ENCODE peak calls at places on chromosome 17, in nine cellular contexts. O, I, Z, R, U, F, W, Q and J are unnamed samples.
A peak's percentile ranks its signal among the peaks of the same experiment; 100 is the strongest.

GRCh38 chr17:83126275-83126930 is 47.0 kb downstream of the METRNL start:
- DNase-seq in U (no peak), R (no peak), Z (no peak), Q (no peak), O (no peak), F (no peak), W (no peak), I (no peak), J (no peak)

GRCh38 chr17:50169881-50170459 is 4.2 kb downstream of the SGCA start:
- DNase-seq in W (no peak), Z (no peak), R (no peak), O (no peak), F (no peak), U (no peak), Q (no peak), I (no peak), J (no peak)

GRCh38 chr17:74569001-74569391 is 1.7 kb upstream of the CD300H start:
- DNase-seq in O (no peak), U (no peak), Q (no peak), F (no peak), I (no peak), W (no peak), Z (no peak), R (no peak), J (no peak)

GRCh38 chr17:81589612-81590011 is 37.5 kb upstream of the FAAP100 start:
- DNase-seq in Q (no peak), R (no peak), O (no peak), Z (no peak), U (no peak), F (no peak), I (no peak), W (no peak), J (no peak)

GRCh38 chr17:57154896-57155295 is 69.8 kb downstream of the AKAP1 start:
- DNase-seq in O (no peak), W (no peak), I (peak; percentile 5), Z (no peak), R (no peak), F (no peak), Q (no peak), U (no peak), J (no peak)

GRCh38 chr17:19596869-19597268 is 51.7 kb upstream of the ALDH3A2 start:
- DNase-seq in O (no peak), Q (no peak), W (no peak), R (no peak), U (no peak), Z (no peak), F (no peak), I (no peak), J (no peak)

GRCh38 chr17:4310349-4311060 is 46.7 kb upstream of the ANKFY1 start:
- DNase-seq in I (no peak), W (no peak), Z (no peak), O (no peak), R (no peak), Q (no peak), U (peak; percentile 54), F (no peak), J (no peak)

GRCh38 chr17:67488768-67489167 is 111.7 kb downstream of the PITPNC1 start:
- DNase-seq in O (no peak), U (no peak), F (no peak), I (no peak), R (no peak), Z (no peak), W (no peak), Q (no peak), J (no peak)

GRCh38 chr17:38592487-38592886 is 13.3 kb downstream of the SRCIN1 start:
- DNase-seq in Z (no peak), Q (no peak), I (no peak), R (no peak), U (no peak), O (no peak), W (no peak), F (no peak), J (no peak)

GRCh38 chr17:11953924-11954323 is 43.4 kb downstream of the ZNF18 start:
- DNase-seq in O (no peak), Q (no peak), I (no peak), W (no peak), F (no peak), Z (no peak), U (no peak), R (no peak), J (no peak)

GRCh38 chr17:20244671-20245070 is 222.7 kb downstream of the LGALS9B start:
- DNase-seq in U (peak; percentile 67), F (no peak), Q (no peak), Z (no peak), R (no peak), O (no peak), I (no peak), W (no peak), J (no peak)

GRCh38 chr17:29760279-29760721 is 137.6 kb upstream of the CORO6 start:
- DNase-seq in Z (no peak), I (peak; percentile 3), R (no peak), U (peak; percentile 39), W (peak; percentile 17), F (peak; percentile 67), Q (no peak), O (peak; percentile 29), J (no peak)

GRCh38 chr17:65054602-65055001 is 1.9 kb downstream of the GNA13 start:
- DNase-seq in R (no peak), F (no peak), Z (no peak), I (no peak), Q (no peak), O (no peak), U (no peak), W (no peak), J (no peak)

GRCh38 chr17:49452173-49452572 is 37.5 kb upstream of the PHB1 start:
- DNase-seq in R (no peak), I (no peak), Q (no peak), F (no peak), W (no peak), U (no peak), O (no peak), Z (no peak), J (no peak)

GRCh38 chr17:79625706-79626105 is 14.9 kb upstream of the RBFOX3 start:
- DNase-seq in O (no peak), R (no peak), U (no peak), F (no peak), W (no peak), Z (no peak), I (no peak), Q (peak; percentile 2), J (no peak)

GRCh38 chr17:48484850-48485249 is 46.0 kb downstream of the HOXB1 start:
- DNase-seq in W (no peak), O (no peak), Z (no peak), F (no peak), Q (no peak), R (no peak), U (peak; percentile 77), I (peak; percentile 54), J (no peak)

GRCh38 chr17:81285179-81285878 is 9.8 kb downstream of the SLC38A10 start:
- DNase-seq in O (peak; percentile 58), R (no peak), Z (no peak), F (peak; percentile 51), W (no peak), U (peak; percentile 8), I (peak; percentile 92), Q (no peak), J (no peak)

GRCh38 chr17:57739402-57740224 is 5.5 kb downstream of the CCDC182 start:
- DNase-seq in O (no peak), Q (no peak), F (no peak), R (no peak), I (peak; percentile 11), W (no peak), U (no peak), Z (peak; percentile 26), J (no peak)

GRCh38 chr17:58200024-58200633 is 7.6 kb downstream of the EPX start:
- DNase-seq in Q (peak; percentile 83), O (peak; percentile 40), W (peak; percentile 20), I (peak; percentile 19), F (peak; percentile 47), U (peak; percentile 36), R (no peak), Z (peak; percentile 68), J (no peak)

GRCh38 chr17:7408341-7408740 is 696 bp downstream of the NLGN2 start:
- DNase-seq in O (no peak), I (no peak), W (no peak), R (no peak), Q (no peak), F (no peak), Z (no peak), U (no peak), J (no peak)

GRCh38 chr17:27824745-27825144 is 24.4 kb upstream of the NOS2 start:
- DNase-seq in O (no peak), U (no peak), Q (no peak), R (no peak), F (no peak), I (no peak), W (no peak), Z (no peak), J (no peak)

GRCh38 chr17:77957215-77957868 is 1.2 kb upstream of the TNRC6C start:
- DNase-seq in U (peak; percentile 29), O (no peak), R (no peak), F (no peak), Q (no peak), W (no peak), I (no peak), Z (no peak), J (no peak)

GRCh38 chr17:81254955-81255717 is 16.0 kb downstream of the NDUFAF8 start:
- DNase-seq in Q (peak; percentile 74), W (no peak), Z (no peak), U (peak; percentile 82), I (no peak), R (peak; percentile 47), F (no peak), O (peak; percentile 87), J (no peak)

GRCh38 chr17:19305261-19305660 is 57.3 kb downstream of the B9D1 start:
- DNase-seq in W (no peak), R (no peak), Z (no peak), U (no peak), O (no peak), Q (no peak), I (no peak), F (no peak), J (no peak)

GRCh38 chr17:18921912-18922451 is 30.0 kb upstream of the SLC5A10 start:
- DNase-seq in W (no peak), R (no peak), Q (no peak), I (peak; percentile 38), O (peak; percentile 28), F (peak; percentile 28), U (peak; percentile 68), Z (no peak), J (no peak)

GRCh38 chr17:31095239-31096105 is 695 bp downstream of the NF1 start:
- DNase-seq in Z (no peak), O (peak; percentile 57), U (peak; percentile 47), R (no peak), F (peak; percentile 4), Q (peak; percentile 80), W (no peak), I (peak; percentile 8), J (no peak)

GRCh38 chr17:20991276-20992037 is 51.4 kb downstream of the USP22 start:
- DNase-seq in Z (no peak), R (no peak), O (no peak), U (no peak), Q (no peak), F (no peak), I (no peak), W (no peak), J (no peak)

GRCh38 chr17:34161600-34161999 is 93.5 kb upstream of the CCL2 start:
- DNase-seq in Q (no peak), U (no peak), W (no peak), O (no peak), Z (no peak), R (no peak), I (no peak), F (no peak), J (no peak)